ENCODE peak calls at places on chromosomes 3 and 15, in five cellular contexts. H is breast epithelium, J is psoas muscle, A is colonic mucosa, T is H9. L is an unnamed sample.

GRCh38 chr3:179880868-179881267 is 155.9 kb downstream of the PEX5L start:
- DNase-seq in T (no peak), H (no peak), J (no peak), A (no peak), L (peak; percentile 61)

GRCh38 chr3:133525435-133525834 is 48.1 kb upstream of the CDV3 start:
- DNase-seq in J (no peak), T (no peak), A (no peak), H (no peak), L (no peak)

GRCh38 chr15:57696146-57696545 is 10.4 kb upstream of the POLR2M start:
- DNase-seq in J (no peak), A (no peak), H (no peak), T (no peak), L (no peak)

GRCh38 chr3:157618075-157618760 is 115.0 kb upstream of the VEPH1 start:
- DNase-seq in A (no peak), T (no peak), J (no peak), H (no peak), L (no peak)

GRCh38 chr15:40927497-40928346 is 1.4 kb upstream of the DLL4 start:
- DNase-seq in A (peak; percentile 58), H (no peak), T (no peak), J (peak; percentile 23), L (no peak)

GRCh38 chr3:58353722-58354553 is 21.2 kb downstream of the PXK start:
- DNase-seq in H (no peak), T (no peak), A (no peak), J (no peak), L (no peak)

GRCh38 chr3:196533260-196533681 is 18.1 kb upstream of the SMCO1 start:
- DNase-seq in H (no peak), T (peak; percentile 77), J (no peak), A (no peak), L (peak; percentile 90)

GRCh38 chr3:112027839-112028238 is 6.7 kb upstream of the TMPRSS7 start:
- DNase-seq in A (no peak), H (no peak), T (no peak), J (no peak), L (no peak)

GRCh38 chr3:50246517-50246954 is 10.5 kb downstream of the GNAI2 start:
- DNase-seq in A (peak; percentile 53), H (no peak), T (peak; percentile 63), J (peak; percentile 51), L (peak; percentile 87)

GRCh38 chr3:13281657-13282527 is 138.2 kb downstream of the NUP210 start:
- DNase-seq in T (peak; percentile 70), J (peak; percentile 45), H (no peak), A (peak; percentile 36), L (peak; percentile 82)

GRCh38 chr3:23874359-23875120 is 42.2 kb downstream of the NKIRAS1 start:
- DNase-seq in T (no peak), J (no peak), A (no peak), H (no peak), L (no peak)

GRCh38 chr15:56919708-56920637 is 1.5 kb downstream of the TCF12 start:
- DNase-seq in H (no peak), J (peak; percentile 51), T (peak; percentile 61), A (peak; percentile 48), L (peak; percentile 84)

GRCh38 chr3:136149569-136150136 is 46.5 kb downstream of the MSL2 start:
- DNase-seq in H (no peak), J (no peak), A (no peak), T (no peak), L (no peak)

GRCh38 chr3:136146981-136147729 is 49.0 kb downstream of the MSL2 start:
- DNase-seq in A (no peak), J (no peak), H (no peak), T (no peak), L (no peak)

GRCh38 chr3:136152176-136152843 is 43.8 kb downstream of the MSL2 start:
- DNase-seq in T (no peak), H (no peak), A (no peak), J (no peak), L (no peak)

GRCh38 chr3:136151219-136151618 is 44.9 kb downstream of the MSL2 start:
- DNase-seq in H (no peak), A (no peak), J (no peak), T (no peak), L (no peak)

GRCh38 chr3:136152963-136153362 is 43.2 kb downstream of the MSL2 start:
- DNase-seq in A (no peak), T (no peak), J (no peak), H (no peak), L (no peak)
- H3K4me1 ChIP-seq in A (peaks cover 2% of the 10 kb centered on the region), T (no peaks in the 10 kb centered on the region), J (peaks cover 42% of the 10 kb centered on the region), H (no peaks in the 10 kb centered on the region), L (no peaks in the 10 kb centered on the region)

DNA sequence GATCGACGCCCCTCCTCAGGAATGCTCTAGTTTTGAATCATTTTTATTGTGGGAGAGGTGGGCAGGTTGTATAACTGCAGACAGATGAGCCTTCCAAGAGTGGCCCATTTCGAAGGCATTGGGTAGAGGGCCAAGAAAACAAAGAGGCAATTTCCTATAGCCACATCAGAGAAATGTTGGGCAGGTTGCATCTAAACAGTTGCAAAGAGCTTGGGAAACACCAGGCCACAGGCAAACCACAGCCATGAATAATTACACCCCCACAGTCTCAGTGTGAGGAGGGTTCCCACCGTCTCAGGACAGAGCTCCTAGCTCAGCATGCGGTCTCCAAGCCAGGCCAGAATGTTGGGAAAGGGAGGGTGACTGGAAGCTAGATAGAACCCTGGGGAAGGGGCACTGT is 257.3 kb downstream of the ABHD5 start:
- DNase-seq in A (no peak), H (no peak), T (no peak), J (no peak), L (no peak)
- H3K27me3 ChIP-seq in A (no peaks in the 10 kb centered on the region), H (no peaks in the 10 kb centered on the region), T (no peaks in the 10 kb centered on the region), J (peaks cover 11% of the 10 kb centered on the region), L (no peaks in the 10 kb centered on the region)

GRCh38 chr3:132283440-132283839 is 33.8 kb upstream of the ACP3 start:
- DNase-seq in H (no peak), T (no peak), J (no peak), A (no peak), L (peak; percentile 51)

GRCh38 chr3:132284006-132284405 is 33.2 kb upstream of the ACP3 start:
- DNase-seq in J (no peak), T (no peak), A (no peak), H (no peak), L (no peak)

GRCh38 chr3:132286035-132286434 is 31.2 kb upstream of the ACP3 start:
- DNase-seq in A (no peak), H (no peak), T (no peak), J (no peak), L (no peak)

GRCh38 chr3:132285620-132285945 is 31.6 kb upstream of the ACP3 start:
- DNase-seq in J (no peak), T (no peak), A (no peak), H (no peak), L (no peak)

DNA sequence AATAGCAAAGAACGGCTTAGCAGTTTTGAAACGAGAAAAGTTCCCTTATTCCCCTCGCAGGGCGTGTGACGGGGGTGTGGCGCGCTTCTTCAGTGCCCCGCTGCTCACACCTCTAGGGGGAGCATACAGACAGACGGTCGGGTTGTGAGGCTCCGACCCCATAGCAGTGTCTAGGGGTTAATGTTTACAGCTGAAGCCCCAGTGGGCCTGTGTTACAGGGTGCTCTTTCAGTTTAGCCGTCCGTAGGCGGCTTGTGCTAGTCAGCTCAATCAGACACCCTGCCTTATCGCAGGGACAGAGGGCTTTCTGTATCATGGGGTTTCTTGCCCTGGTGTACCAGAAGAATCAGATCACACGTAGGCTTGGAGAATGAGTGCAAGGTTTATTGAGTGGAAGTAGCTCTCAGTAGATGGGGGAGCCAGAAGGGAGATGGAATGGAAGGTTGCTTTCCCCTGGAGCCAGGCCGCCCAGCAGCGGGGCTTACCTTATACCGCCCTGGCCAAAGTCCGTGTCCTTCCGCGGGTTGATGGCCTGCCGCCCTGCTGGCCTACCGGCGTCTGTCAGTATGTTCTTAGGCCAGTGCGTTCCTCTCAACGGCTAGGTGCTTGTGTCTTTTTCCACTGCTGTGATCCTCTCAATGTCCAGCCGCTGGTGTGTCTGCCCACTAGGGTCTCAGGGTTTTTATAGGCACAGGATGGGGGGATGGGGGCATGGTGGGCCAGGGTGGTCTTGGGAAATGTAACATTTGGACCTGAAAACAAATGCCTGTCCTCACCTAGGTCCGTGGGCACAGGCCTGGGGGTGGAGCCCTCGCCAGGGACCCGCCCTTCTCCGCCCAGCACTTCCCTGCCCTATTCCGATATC is 32.2 kb upstream of the ACP3 start:
- DNase-seq in H (no peak), A (no peak), T (peak; percentile 74), J (no peak), L (peak; percentile 81)
- TF ChIP-seq CTCF in H (no peak), A (no peak), T (peak; percentile 63), J (no peak), L (peak; percentile 70)

GRCh38 chr15:52180196-52180835 is 10.9 kb downstream of the GNB5 start:
- DNase-seq in A (no peak), H (peak; percentile 24), T (no peak), J (no peak), L (peak; percentile 64)
- H3K4me1 ChIP-seq in A (peaks cover 4% of the 10 kb centered on the region), H (peaks cover 5% of the 10 kb centered on the region), T (peaks cover 4% of the 10 kb centered on the region), J (no peaks in the 10 kb centered on the region), L (no peaks in the 10 kb centered on the region)

GRCh38 chr3:147396709-147397046 is 9.7 kb downstream of the ZIC4 start:
- DNase-seq in A (no peak), J (no peak), H (no peak), T (no peak), L (no peak)

GRCh38 chr3:147397155-147397888 is 9.0 kb downstream of the ZIC4 start:
- DNase-seq in T (peak; percentile 89), A (no peak), J (no peak), H (no peak), L (peak; percentile 90)

GRCh38 chr3:147394168-147394941 is 12.0 kb downstream of the ZIC4 start:
- DNase-seq in J (no peak), T (no peak), H (no peak), A (no peak), L (peak; percentile 67)

GRCh38 chr3:147397911-147398809 is 8.2 kb downstream of the ZIC4 start:
- DNase-seq in H (no peak), A (no peak), T (peak; percentile 68), J (no peak), L (peak; percentile 80)

GRCh38 chr3:147395975-147396708 is 10.2 kb downstream of the ZIC4 start:
- DNase-seq in A (no peak), T (no peak), H (no peak), J (no peak), L (peak; percentile 84)
- H3K27me3 ChIP-seq in A (peaks cover 73% of the 10 kb centered on the region), T (peaks cover 69% of the 10 kb centered on the region), H (no peaks in the 10 kb centered on the region), J (peaks cover 34% of the 10 kb centered on the region), L (peaks cover 100% of the 10 kb centered on the region)